ENCODE peak calls at places on chromosomes 1 and 21, in six cellular contexts. Q is WTC11, V is endothelial cell, M is cardiac muscle cell, N is psoas muscle, D is fibroblast of pulmonary artery. U is an unnamed sample.

GRCh38 chr1:2633936-2634491 is 1.2 kb upstream of the MMEL1 start:
- DNase-seq in M (no peak), Q (no peak), D (no peak), V (no peak), N (no peak), U (no peak)

GRCh38 chr1:222106369-222106768 is 364.5 kb upstream of the DUSP10 start:
- DNase-seq in N (no peak), Q (peak), D (no peak), V (no peak), M (no peak), U (no peak)

GRCh38 chr1:222087207-222087920 is 345.5 kb upstream of the DUSP10 start:
- DNase-seq in Q (no peak), M (no peak), N (no peak), D (no peak), V (no peak), U (no peak)

GRCh38 chr1:212020975-212021374 is 14.4 kb downstream of the INTS7 start:
- DNase-seq in M (no peak), D (no peak), Q (no peak), V (no peak), N (no peak), U (no peak)

GRCh38 chr1:211734791-211735190 is 59.4 kb upstream of the NEK2 start:
- DNase-seq in D (no peak), N (no peak), V (no peak), Q (no peak), M (no peak), U (peak)

GRCh38 chr21:28731700-28732321 is 260.9 kb downstream of the LTN1 start:
- DNase-seq in V (no peak), M (no peak), Q (no peak), D (no peak), N (no peak), U (no peak)

GRCh38 chr1:91885716-91886506 is at the start of gene TGFBR3:
- DNase-seq in D (peak), M (peak), V (peak), Q (peak), N (peak), U (peak)

GRCh38 chr1:160679893-160680292 is 31.7 kb downstream of the CD48 start:
- DNase-seq in N (no peak), D (no peak), V (no peak), Q (no peak), M (no peak), U (no peak)

GRCh38 chr21:27189870-27190269 is 223.0 kb upstream of the ADAMTS5 start:
- DNase-seq in Q (no peak), V (no peak), D (no peak), N (no peak), M (no peak), U (no peak)

GRCh38 chr1:168918860-168919741 is 187.4 kb upstream of the ATP1B1 start:
- DNase-seq in Q (no peak), V (no peak), D (peak), N (no peak), M (no peak), U (peak)

GRCh38 chr1:199089393-199090122 is 450.7 kb downstream of the PTPRC start:
- DNase-seq in M (no peak), D (no peak), Q (no peak), V (no peak), N (no peak), U (no peak)

GRCh38 chr1:179818743-179819173 is 58.8 kb downstream of the TOR1AIP2 start:
- DNase-seq in Q (no peak), M (peak), D (peak), N (peak), V (no peak), U (no peak)

GRCh38 chr1:51843948-51844347 is 34.6 kb downstream of the NRDC start:
- DNase-seq in N (no peak), D (no peak), V (no peak), Q (no peak), M (no peak), U (no peak)

GRCh38 chr1:111967886-111968285 is 21.6 kb downstream of the KCND3 start:
- DNase-seq in V (no peak), N (no peak), D (no peak), Q (no peak), M (no peak), U (no peak)

GRCh38 chr1:197268012-197268411 is at the start of gene CRB1:
- DNase-seq in M (peak), D (no peak), V (no peak), Q (no peak), N (no peak), U (no peak)

GRCh38 chr21:37565530-37566223 is 199.1 kb downstream of the DYRK1A start:
- DNase-seq in Q (no peak), M (no peak), D (no peak), V (no peak), N (no peak), U (peak)

GRCh38 chr1:2391034-2391384 is 345 bp downstream of the MORN1 start:
- DNase-seq in V (peak), D (no peak), M (no peak), Q (peak), N (no peak), U (peak)

GRCh38 chr1:7810395-7810794 is 26.3 kb downstream of the PER3 start:
- DNase-seq in D (peak), M (peak), N (peak), V (no peak), Q (no peak), U (no peak)

DNA sequence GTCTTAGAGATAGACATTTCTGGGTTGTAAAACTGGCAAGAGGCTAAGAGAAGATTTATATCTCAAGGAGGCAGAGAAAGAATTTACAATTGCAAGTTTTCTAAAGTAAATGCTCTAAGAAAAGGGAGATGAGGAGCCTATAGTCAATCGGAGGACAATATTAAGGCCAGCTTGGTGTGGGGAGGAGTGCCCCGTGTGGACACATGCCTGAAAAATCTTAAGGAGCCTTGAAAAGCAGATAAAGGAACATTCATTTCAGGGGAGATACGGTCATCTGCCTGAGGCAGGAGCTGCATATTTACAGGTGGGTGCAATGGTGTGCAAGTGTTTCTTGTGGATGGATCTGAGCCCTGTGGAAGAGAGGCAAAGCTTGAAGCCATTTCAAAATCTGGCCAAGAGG is 25.6 kb downstream of the FCRL2 start:
- DNase-seq in M (no peak), Q (no peak), N (no peak), V (no peak), D (no peak), U (no peak)
- TF ChIP-seq CTCF in M (no peak), Q (no peak), N (no peak), V (no peak), D (no peak), U (no peak)

GRCh38 chr1:247833601-247834000 is 8.1 kb downstream of the OR11L1 start:
- DNase-seq in V (no peak), N (no peak), Q (peak), D (no peak), M (no peak), U (no peak)
- TF ChIP-seq CTCF in V (no peak), N (no peak), Q (no peak), D (no peak), M (no peak), U (no peak)

GRCh38 chr21:45227735-45228134 is 60.0 kb downstream of the POFUT2 start:
- DNase-seq in M (no peak), Q (no peak), D (no peak), N (no peak), V (no peak), U (no peak)
- TF ChIP-seq CTCF in M (no peak), Q (no peak), D (peak), N (no peak), V (no peak), U (no peak)

DNA sequence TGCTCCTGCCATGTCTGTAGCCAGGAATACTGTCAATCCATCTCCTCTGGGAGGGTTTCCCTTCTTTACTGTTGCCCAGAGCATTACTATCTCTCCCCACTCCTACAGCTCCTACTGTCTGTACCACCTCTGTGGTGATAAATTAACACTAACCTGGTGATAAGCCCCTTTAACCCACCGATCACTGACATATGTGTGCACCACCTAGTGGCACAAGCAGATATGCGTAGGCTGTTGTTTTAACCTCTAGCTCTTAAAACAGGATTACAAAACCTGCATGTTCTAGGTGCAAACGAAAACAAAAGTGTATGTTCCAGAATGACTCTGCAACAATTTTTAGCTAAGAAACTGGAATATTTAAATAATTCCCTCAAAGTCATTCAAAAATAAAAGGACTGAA is 93.9 kb upstream of the BEND5 start:
- DNase-seq in Q (peak), N (no peak), D (peak), M (peak), V (no peak), U (peak)
- TF ChIP-seq CTCF in Q (peak), N (peak), D (peak), M (peak), V (peak), U (peak)

GRCh38 chr1:116020668-116021272 is 44.5 kb downstream of the SLC22A15 start:
- DNase-seq in D (peak), V (peak), N (peak), Q (peak), M (peak), U (peak)
- TF ChIP-seq CTCF in D (peak), V (peak), N (peak), Q (peak), M (peak), U (peak)

GRCh38 chr1:229619002-229619401 is 6.9 kb downstream of the TAF5L start:
- DNase-seq in N (no peak), Q (no peak), D (no peak), M (no peak), V (no peak), U (no peak)
- TF ChIP-seq CTCF in N (no peak), Q (no peak), D (no peak), M (no peak), V (no peak), U (no peak)

DNA sequence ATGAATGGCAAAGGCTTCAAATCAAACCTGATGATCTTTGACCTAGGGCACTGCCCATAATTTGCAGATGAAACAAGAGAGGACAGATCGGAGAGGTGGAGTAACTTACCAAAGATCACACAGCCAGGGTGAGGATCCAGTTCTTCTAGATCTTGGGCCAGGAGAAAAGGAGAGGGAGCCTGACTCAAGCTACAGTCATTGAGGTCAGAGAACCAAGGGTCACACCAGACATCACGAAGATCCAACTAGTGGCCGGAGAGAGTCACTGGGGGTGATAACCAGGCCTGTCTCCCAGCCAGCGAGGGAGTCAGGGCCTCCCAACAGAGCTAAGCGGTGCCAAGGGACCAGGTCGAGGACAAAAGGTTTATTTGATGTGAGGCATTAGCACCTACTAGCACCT is 115.0 kb downstream of the RIPK4 start:
- DNase-seq in V (no peak), N (no peak), D (no peak), M (no peak), Q (no peak), U (no peak)
- TF ChIP-seq CTCF in V (no peak), N (no peak), D (no peak), M (no peak), Q (no peak), U (no peak)

GRCh38 chr1:13570924-13571323 is 12.7 kb upstream of the PDPN start:
- DNase-seq in Q (no peak), M (no peak), V (no peak), D (no peak), N (no peak), U (no peak)
- TF ChIP-seq CTCF in Q (peak), M (peak), V (peak), D (peak), N (peak), U (no peak)

GRCh38 chr1:157367870-157368269 is 184.4 kb downstream of the FCRL5 start:
- DNase-seq in M (no peak), D (no peak), N (no peak), V (no peak), Q (no peak), U (no peak)

GRCh38 chr1:157364612-157365011 is 187.7 kb downstream of the FCRL5 start:
- DNase-seq in N (no peak), Q (no peak), D (no peak), V (no peak), M (no peak), U (no peak)

GRCh38 chr1:157367091-157367739 is 185.1 kb downstream of the FCRL5 start:
- DNase-seq in M (no peak), D (no peak), Q (no peak), V (no peak), N (no peak), U (no peak)

GRCh38 chr1:157360021-157360390 is 192.3 kb downstream of the FCRL5 start:
- DNase-seq in V (no peak), Q (no peak), N (no peak), M (no peak), D (no peak), U (no peak)

DNA sequence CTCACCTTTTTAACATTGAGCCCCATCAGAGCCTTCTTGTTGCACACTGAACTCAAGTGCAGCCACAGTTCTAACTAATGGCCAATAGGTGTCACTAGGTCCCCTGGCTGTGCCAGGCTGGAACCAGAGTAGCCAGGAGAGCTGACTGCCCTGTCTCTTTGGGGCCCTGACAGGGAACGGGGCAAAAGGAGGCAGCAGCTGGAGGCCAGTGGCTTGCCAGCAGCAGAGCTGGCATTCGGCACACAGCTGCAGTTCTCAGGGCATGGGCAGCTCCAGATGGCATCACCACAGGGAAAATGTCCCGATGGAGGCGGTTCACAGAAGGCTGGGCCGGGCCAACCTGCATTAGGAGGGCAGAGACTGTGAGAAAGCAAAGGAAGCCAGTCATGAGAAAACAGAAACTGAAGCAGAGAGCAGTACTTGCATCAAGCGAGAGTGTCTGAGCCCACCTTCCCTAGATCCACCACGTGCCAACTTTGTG is 188.6 kb downstream of the FCRL5 start:
- DNase-seq in Q (peak), V (peak), N (no peak), D (peak), M (peak), U (peak)
- TF ChIP-seq CTCF in Q (no peak), V (no peak), N (peak), D (peak), M (peak), U (peak)

GRCh38 chr1:20885121-20885520 is 98.0 kb upstream of the HP1BP3 start:
- DNase-seq in V (no peak), Q (peak), D (peak), N (no peak), M (peak), U (no peak)
- TF ChIP-seq CTCF in V (no peak), Q (no peak), D (no peak), N (no peak), M (no peak), U (no peak)